ENCODE peak calls at places on chromosomes 16 and 17, in nine cellular contexts. One of them, this sample, is unnamed.

GRCh38 chr16:64499211-64499610 is 622.7 kb downstream of the CDH11 start:
- DNase-seq in HFF-Myc: no peak
- DNase-seq in stomach: no peak
- DNase-seq in RWPE2: no peak
- DNase-seq in endothelial cell: no peak
- DNase-seq in fibroblast of the aortic adventitia: no peak
- DNase-seq in ovary: no peak
- DNase-seq in SK-N-SH: no peak
- DNase-seq in lower leg skin: no peak
- DNase-seq in this sample: no peak

GRCh38 chr16:8950580-8951077 is 13.1 kb downstream of the USP7 start:
- DNase-seq in HFF-Myc: no peak
- DNase-seq in stomach: no peak
- DNase-seq in RWPE2: no peak
- DNase-seq in endothelial cell: no peak
- DNase-seq in fibroblast of the aortic adventitia: peak
- DNase-seq in ovary: no peak
- DNase-seq in SK-N-SH: no peak
- DNase-seq in lower leg skin: no peak
- DNase-seq in this sample: no peak

GRCh38 chr16:50474138-50474537 is 74.1 kb upstream of the NKD1 start:
- DNase-seq in HFF-Myc: no peak
- DNase-seq in stomach: no peak
- DNase-seq in RWPE2: no peak
- DNase-seq in endothelial cell: no peak
- DNase-seq in fibroblast of the aortic adventitia: no peak
- DNase-seq in ovary: no peak
- DNase-seq in SK-N-SH: no peak
- DNase-seq in lower leg skin: no peak
- DNase-seq in this sample: no peak

GRCh38 chr17:12041316-12041715 is 20.6 kb downstream of the MAP2K4 start:
- DNase-seq in HFF-Myc: peak
- DNase-seq in stomach: no peak
- DNase-seq in RWPE2: no peak
- DNase-seq in endothelial cell: no peak
- DNase-seq in fibroblast of the aortic adventitia: peak
- DNase-seq in ovary: no peak
- DNase-seq in SK-N-SH: no peak
- DNase-seq in lower leg skin: no peak
- DNase-seq in this sample: peak

GRCh38 chr17:68868708-68869107 is 86.5 kb downstream of the ABCA8 start:
- DNase-seq in HFF-Myc: peak
- DNase-seq in stomach: no peak
- DNase-seq in RWPE2: no peak
- DNase-seq in endothelial cell: no peak
- DNase-seq in fibroblast of the aortic adventitia: peak
- DNase-seq in ovary: no peak
- DNase-seq in SK-N-SH: no peak
- DNase-seq in lower leg skin: no peak
- DNase-seq in this sample: peak

GRCh38 chr16:54462766-54463165 is 176.2 kb upstream of the IRX3 start:
- DNase-seq in HFF-Myc: no peak
- DNase-seq in stomach: no peak
- DNase-seq in RWPE2: no peak
- DNase-seq in endothelial cell: no peak
- DNase-seq in fibroblast of the aortic adventitia: peak
- DNase-seq in ovary: no peak
- DNase-seq in SK-N-SH: no peak
- DNase-seq in lower leg skin: no peak
- DNase-seq in this sample: no peak

GRCh38 chr16:57988929-57989328 is 11.5 kb downstream of the ZNF319 start:
- DNase-seq in HFF-Myc: no peak
- DNase-seq in stomach: no peak
- DNase-seq in RWPE2: peak
- DNase-seq in endothelial cell: no peak
- DNase-seq in fibroblast of the aortic adventitia: peak
- DNase-seq in ovary: no peak
- DNase-seq in SK-N-SH: no peak
- DNase-seq in lower leg skin: no peak
- DNase-seq in this sample: no peak

GRCh38 chr16:66131156-66131807 is 235.2 kb upstream of the CDH5 start:
- DNase-seq in HFF-Myc: peak
- DNase-seq in stomach: no peak
- DNase-seq in RWPE2: no peak
- DNase-seq in endothelial cell: no peak
- DNase-seq in fibroblast of the aortic adventitia: peak
- DNase-seq in ovary: no peak
- DNase-seq in SK-N-SH: no peak
- DNase-seq in lower leg skin: no peak
- DNase-seq in this sample: no peak

GRCh38 chr17:50380369-50381259 is 7.6 kb downstream of the EME1 start:
- DNase-seq in HFF-Myc: no peak
- DNase-seq in stomach: no peak
- DNase-seq in RWPE2: no peak
- DNase-seq in endothelial cell: no peak
- DNase-seq in fibroblast of the aortic adventitia: no peak
- DNase-seq in ovary: no peak
- DNase-seq in SK-N-SH: no peak
- DNase-seq in lower leg skin: no peak
- DNase-seq in this sample: no peak
- TF ChIP-seq CTCF in HFF-Myc: no peak
- TF ChIP-seq CTCF in stomach: no peak
- TF ChIP-seq CTCF in RWPE2: peak
- TF ChIP-seq CTCF in endothelial cell: no peak
- TF ChIP-seq CTCF in fibroblast of the aortic adventitia: peak
- TF ChIP-seq CTCF in ovary: no peak
- TF ChIP-seq CTCF in SK-N-SH: peak
- TF ChIP-seq CTCF in lower leg skin: no peak
- TF ChIP-seq CTCF in this sample: peak

GRCh38 chr17:72658675-72659074 is 433.8 kb downstream of the SLC39A11 start:
- DNase-seq in HFF-Myc: no peak
- DNase-seq in stomach: no peak
- DNase-seq in RWPE2: no peak
- DNase-seq in endothelial cell: no peak
- DNase-seq in fibroblast of the aortic adventitia: no peak
- DNase-seq in ovary: no peak
- DNase-seq in SK-N-SH: no peak
- DNase-seq in lower leg skin: no peak
- DNase-seq in this sample: no peak

GRCh38 chr17:72656114-72656763 is 436.2 kb downstream of the SLC39A11 start:
- DNase-seq in HFF-Myc: no peak
- DNase-seq in stomach: no peak
- DNase-seq in RWPE2: no peak
- DNase-seq in endothelial cell: no peak
- DNase-seq in fibroblast of the aortic adventitia: no peak
- DNase-seq in ovary: no peak
- DNase-seq in SK-N-SH: no peak
- DNase-seq in lower leg skin: no peak
- DNase-seq in this sample: no peak

GRCh38 chr17:72659811-72660210 is 432.7 kb downstream of the SLC39A11 start:
- DNase-seq in HFF-Myc: no peak
- DNase-seq in stomach: no peak
- DNase-seq in RWPE2: no peak
- DNase-seq in endothelial cell: no peak
- DNase-seq in fibroblast of the aortic adventitia: no peak
- DNase-seq in ovary: no peak
- DNase-seq in SK-N-SH: no peak
- DNase-seq in lower leg skin: no peak
- DNase-seq in this sample: no peak

GRCh38 chr17:72660274-72661092 is 432.0 kb downstream of the SLC39A11 start:
- DNase-seq in HFF-Myc: no peak
- DNase-seq in stomach: no peak
- DNase-seq in RWPE2: no peak
- DNase-seq in endothelial cell: no peak
- DNase-seq in fibroblast of the aortic adventitia: no peak
- DNase-seq in ovary: no peak
- DNase-seq in SK-N-SH: no peak
- DNase-seq in lower leg skin: no peak
- DNase-seq in this sample: no peak

DNA sequence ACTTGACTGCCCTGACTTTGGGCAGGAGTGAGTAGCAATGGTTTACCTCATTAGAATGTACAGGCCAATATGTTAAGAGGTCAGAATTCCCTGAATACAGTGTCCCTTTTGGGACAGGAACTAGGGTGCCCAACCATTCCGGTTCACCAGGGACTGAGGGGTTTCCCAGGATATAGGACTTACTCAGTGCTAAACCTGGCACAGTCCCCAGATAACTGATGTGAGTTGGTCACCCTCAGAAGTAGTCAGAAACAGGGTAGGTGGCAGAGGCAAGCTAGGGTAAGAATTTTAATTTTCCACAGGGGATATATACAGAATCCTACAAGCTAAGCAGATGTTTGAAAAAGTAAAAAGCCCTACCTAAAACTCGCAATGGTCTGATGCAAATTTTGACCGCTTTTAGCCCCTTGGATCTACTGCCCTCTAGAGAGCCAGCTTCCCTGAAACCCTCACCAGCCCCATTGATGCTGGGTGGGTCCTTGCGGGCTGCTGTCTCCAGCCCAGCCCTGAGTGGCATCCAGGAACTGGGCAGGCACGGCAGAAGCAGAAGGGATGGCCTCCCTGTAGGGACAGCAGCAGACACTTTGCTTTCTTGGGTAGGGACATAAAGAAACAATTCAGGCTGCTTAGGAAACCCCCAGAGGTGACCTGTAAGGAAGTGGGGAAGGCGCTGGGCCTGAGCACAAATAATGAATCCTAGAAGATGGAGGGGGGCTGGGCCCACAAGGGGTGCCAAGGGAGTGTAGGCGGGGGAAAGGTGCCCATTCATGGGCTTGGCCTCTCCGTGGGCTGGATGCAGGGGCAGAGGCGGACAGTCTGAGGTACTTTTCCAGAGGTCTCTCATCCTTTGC is 434.8 kb downstream of the SLC39A11 start:
- DNase-seq in HFF-Myc: no peak
- DNase-seq in stomach: no peak
- DNase-seq in RWPE2: no peak
- DNase-seq in endothelial cell: no peak
- DNase-seq in fibroblast of the aortic adventitia: no peak
- DNase-seq in ovary: no peak
- DNase-seq in SK-N-SH: no peak
- DNase-seq in lower leg skin: no peak
- DNase-seq in this sample: no peak
- TF ChIP-seq CTCF in HFF-Myc: no peak
- TF ChIP-seq CTCF in stomach: no peak
- TF ChIP-seq CTCF in RWPE2: peak
- TF ChIP-seq CTCF in endothelial cell: no peak
- TF ChIP-seq CTCF in fibroblast of the aortic adventitia: no peak
- TF ChIP-seq CTCF in ovary: no peak
- TF ChIP-seq CTCF in SK-N-SH: no peak
- TF ChIP-seq CTCF in lower leg skin: no peak
- TF ChIP-seq CTCF in this sample: peak

DNA sequence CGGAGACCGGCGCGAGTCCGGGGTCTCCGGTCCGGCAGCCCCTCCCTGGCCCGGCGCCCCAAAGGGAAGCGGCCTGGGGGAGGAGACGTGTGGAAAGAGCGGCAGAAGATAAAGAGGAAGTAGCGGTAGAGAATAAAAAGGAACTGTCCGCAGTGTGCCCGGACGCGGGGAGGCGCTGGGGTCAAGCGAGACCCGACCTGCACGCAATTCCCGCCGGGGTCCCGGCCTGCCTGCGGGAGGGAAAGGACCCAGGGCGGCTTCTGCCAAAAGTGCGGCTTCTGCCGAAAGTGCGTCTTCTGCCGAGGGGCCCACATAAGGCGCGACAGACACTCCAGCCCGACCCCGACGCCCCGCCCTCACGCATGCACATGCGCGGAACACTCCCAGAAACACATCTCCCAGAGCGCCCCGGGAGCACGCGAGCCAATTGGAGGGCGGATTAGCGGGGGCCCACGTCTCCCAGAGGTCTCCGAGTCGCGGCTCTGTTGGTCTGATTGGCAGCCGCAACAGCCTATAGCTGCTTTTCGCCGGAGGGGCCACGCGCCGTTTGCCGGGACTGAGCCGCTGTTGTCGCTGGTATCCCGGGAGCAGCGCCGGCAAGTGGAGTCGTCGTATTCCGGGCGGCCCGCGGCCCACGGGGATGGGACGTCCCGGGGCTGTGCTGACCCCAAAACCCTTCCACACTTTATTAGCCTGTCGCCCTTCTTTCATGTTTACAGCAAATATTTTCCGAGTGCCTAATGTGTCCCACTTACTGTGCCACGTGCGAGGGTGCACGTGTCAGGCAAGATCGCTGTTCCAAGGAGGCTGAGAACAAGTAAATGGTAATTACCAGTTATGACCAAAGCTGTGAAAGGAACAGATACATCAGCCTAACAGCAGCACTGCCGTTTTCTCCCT is 8.0 kb upstream of the MEFV start:
- DNase-seq in HFF-Myc: peak
- DNase-seq in stomach: peak
- DNase-seq in RWPE2: peak
- DNase-seq in endothelial cell: peak
- DNase-seq in fibroblast of the aortic adventitia: peak
- DNase-seq in ovary: peak
- DNase-seq in SK-N-SH: peak
- DNase-seq in lower leg skin: peak
- DNase-seq in this sample: peak
- TF ChIP-seq CTCF in HFF-Myc: peak
- TF ChIP-seq CTCF in stomach: no peak
- TF ChIP-seq CTCF in RWPE2: no peak
- TF ChIP-seq CTCF in endothelial cell: no peak
- TF ChIP-seq CTCF in fibroblast of the aortic adventitia: peak
- TF ChIP-seq CTCF in ovary: no peak
- TF ChIP-seq CTCF in SK-N-SH: peak
- TF ChIP-seq CTCF in lower leg skin: no peak
- TF ChIP-seq CTCF in this sample: peak

GRCh38 chr17:72092710-72093322 is 28.0 kb upstream of the SOX9 start:
- DNase-seq in HFF-Myc: no peak
- DNase-seq in stomach: no peak
- DNase-seq in RWPE2: no peak
- DNase-seq in endothelial cell: no peak
- DNase-seq in fibroblast of the aortic adventitia: no peak
- DNase-seq in ovary: no peak
- DNase-seq in SK-N-SH: no peak
- DNase-seq in lower leg skin: no peak
- DNase-seq in this sample: no peak

GRCh38 chr17:72089453-72089987 is 31.3 kb upstream of the SOX9 start:
- DNase-seq in HFF-Myc: no peak
- DNase-seq in stomach: no peak
- DNase-seq in RWPE2: no peak
- DNase-seq in endothelial cell: no peak
- DNase-seq in fibroblast of the aortic adventitia: no peak
- DNase-seq in ovary: no peak
- DNase-seq in SK-N-SH: no peak
- DNase-seq in lower leg skin: no peak
- DNase-seq in this sample: no peak

GRCh38 chr17:72087876-72088275 is 32.9 kb upstream of the SOX9 start:
- DNase-seq in HFF-Myc: no peak
- DNase-seq in stomach: no peak
- DNase-seq in RWPE2: no peak
- DNase-seq in endothelial cell: no peak
- DNase-seq in fibroblast of the aortic adventitia: no peak
- DNase-seq in ovary: no peak
- DNase-seq in SK-N-SH: no peak
- DNase-seq in lower leg skin: no peak
- DNase-seq in this sample: no peak

GRCh38 chr17:72095316-72095715 is 25.5 kb upstream of the SOX9 start:
- DNase-seq in HFF-Myc: no peak
- DNase-seq in stomach: no peak
- DNase-seq in RWPE2: no peak
- DNase-seq in endothelial cell: no peak
- DNase-seq in fibroblast of the aortic adventitia: no peak
- DNase-seq in ovary: no peak
- DNase-seq in SK-N-SH: no peak
- DNase-seq in lower leg skin: no peak
- DNase-seq in this sample: no peak

DNA sequence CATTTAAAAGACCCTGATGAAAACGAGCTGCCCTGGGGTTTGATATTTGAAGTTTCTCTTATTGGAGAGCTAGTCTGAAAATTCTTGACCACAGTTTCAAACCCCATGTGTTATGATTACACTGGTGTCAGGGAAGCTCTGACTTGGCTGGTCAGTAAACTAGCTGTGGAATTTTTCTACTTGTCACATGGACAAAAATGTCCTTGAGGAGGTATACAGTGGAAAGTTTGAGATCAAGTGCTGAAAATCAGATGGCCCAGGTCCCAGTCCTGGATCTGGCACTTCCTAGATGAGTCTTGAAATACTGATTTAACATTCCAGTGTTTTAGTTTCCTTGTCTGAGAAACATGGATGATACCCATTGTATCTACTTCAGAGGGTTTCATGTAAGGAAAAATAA is 30.7 kb upstream of the SOX9 start:
- DNase-seq in HFF-Myc: no peak
- DNase-seq in stomach: no peak
- DNase-seq in RWPE2: no peak
- DNase-seq in endothelial cell: no peak
- DNase-seq in fibroblast of the aortic adventitia: no peak
- DNase-seq in ovary: no peak
- DNase-seq in SK-N-SH: no peak
- DNase-seq in lower leg skin: no peak
- DNase-seq in this sample: no peak
- TF ChIP-seq CTCF in HFF-Myc: no peak
- TF ChIP-seq CTCF in stomach: no peak
- TF ChIP-seq CTCF in RWPE2: no peak
- TF ChIP-seq CTCF in endothelial cell: no peak
- TF ChIP-seq CTCF in fibroblast of the aortic adventitia: no peak
- TF ChIP-seq CTCF in ovary: no peak
- TF ChIP-seq CTCF in SK-N-SH: no peak
- TF ChIP-seq CTCF in lower leg skin: no peak
- TF ChIP-seq CTCF in this sample: no peak

This sample was measured in astrocyte of the cerebellum.